ENCODE peak calls at places on chromosome 13, in ten cellular contexts. F is non-pigmented ciliary epithelial cell; Z is activated gamma-delta T cell treated with Interleukin-2 at 50 U/mL for 16 hours; L is esophagus squamous epithelium; X is neural crest cell; M is left lobe of liver; K is progenitor cell of endocrine pancreas; V is HS-5; U is HS-27A; R is stimulated activated CD4-positive, alpha-beta T cell treated with anti-CD3 and anti-CD28 coated beads, Interleukin-1b, Interleukin-23, amount 100 ng/mL, for 48 hours. T is an unnamed sample.

GRCh38 chr13:21402586-21403307 is 56.4 kb downstream of the ZDHHC20 start:
- DNase-seq in F (no peak), Z (no peak), L (no peak), X (no peak), M (no peak), K (no peak), V (peak), U (no peak), R (peak), T (no peak)

GRCh38 chr13:75751350-75751749 is 115.2 kb downstream of the LMO7 start:
- DNase-seq in F (no peak), Z (no peak), L (no peak), X (no peak), M (no peak), K (no peak), V (no peak), U (no peak), R (no peak), T (no peak)

GRCh38 chr13:30126903-30127428 is 180.4 kb downstream of the KATNAL1 start:
- DNase-seq in F (no peak), Z (no peak), L (no peak), X (no peak), M (no peak), K (no peak), V (no peak), U (no peak), R (no peak), T (no peak)

GRCh38 chr13:83798731-83799130 is 83.5 kb downstream of the SLITRK1 start:
- DNase-seq in F (no peak), Z (no peak), L (no peak), X (no peak), M (no peak), K (no peak), V (peak), U (no peak), R (no peak), T (no peak)

GRCh38 chr13:81012031-81012430 is 671.1 kb upstream of the SPRY2 start:
- DNase-seq in F (no peak), Z (no peak), L (no peak), X (no peak), M (no peak), K (no peak), V (no peak), U (no peak), R (no peak), T (no peak)

GRCh38 chr13:37357548-37357947 is 241.0 kb downstream of the POSTN start:
- DNase-seq in F (no peak), Z (no peak), L (no peak), X (no peak), M (no peak), K (no peak), V (no peak), U (no peak), R (no peak), T (no peak)

GRCh38 chr13:68064371-68064770 is 834.2 kb upstream of the PCDH9 start:
- DNase-seq in F (no peak), Z (no peak), L (no peak), X (no peak), M (no peak), K (no peak), V (no peak), U (no peak), R (no peak), T (no peak)

GRCh38 chr13:36910545-36910944 is 9.5 kb downstream of the SMAD9 start:
- DNase-seq in F (no peak), Z (no peak), L (no peak), X (no peak), M (no peak), K (no peak), V (no peak), U (no peak), R (no peak), T (no peak)

GRCh38 chr13:35697281-35697680 is 220.8 kb upstream of the MAB21L1 start:
- DNase-seq in F (no peak), Z (no peak), L (no peak), X (no peak), M (no peak), K (no peak), V (no peak), U (no peak), R (no peak), T (no peak)

GRCh38 chr13:110490009-110490770 is 71.3 kb downstream of the RAB20 start:
- DNase-seq in F (no peak), Z (no peak), L (no peak), X (no peak), M (no peak), K (no peak), V (no peak), U (no peak), R (no peak), T (no peak)

GRCh38 chr13:25992076-25992475 is 59.7 kb downstream of the SHISA2 start:
- DNase-seq in F (no peak), Z (no peak), L (no peak), X (no peak), M (no peak), K (no peak), V (no peak), U (no peak), R (no peak), T (no peak)

GRCh38 chr13:111510502-111511218 is 190.2 kb downstream of the TEX29 start:
- DNase-seq in F (no peak), Z (no peak), L (no peak), X (no peak), M (no peak), K (no peak), V (no peak), U (no peak), R (no peak), T (no peak)

T was measured in B cell.